ENCODE peak calls at places on chromosomes 5 and 9, in four cellular contexts. Q is hippocampal formation, F is activated B cell treated with CpG ODN at 0.5 μM for 24 hours, D is cardiac septum. E is an unnamed sample.

GRCh38 chr5:8908055-8908683 is 637.7 kb downstream of the SEMA5A start:
- DNase-seq in Q (no peak), F (no peak), D (no peak), E (peak; percentile 33)

GRCh38 chr9:35908484-35909125 is 685 bp upstream of the SPAAR start:
- DNase-seq in F (no peak), D (no peak), Q (no peak), E (no peak)

GRCh38 chr5:68681929-68682328 is 411.9 kb upstream of the SLC30A5 start:
- DNase-seq in Q (no peak), F (no peak), D (no peak), E (no peak)

GRCh38 chr5:34556514-34556782 is 99.7 kb upstream of the RAI14 start:
- DNase-seq in D (no peak), Q (no peak), F (no peak), E (no peak)

GRCh38 chr5:171585981-171586380 is 166.5 kb downstream of the FGF18 start:
- DNase-seq in D (no peak), Q (no peak), F (no peak), E (no peak)

GRCh38 chr5:106876665-106877194 is 794.0 kb downstream of the EFNA5 start:
- DNase-seq in Q (no peak), F (no peak), D (no peak), E (no peak)

GRCh38 chr9:105296889-105297288 is 52.4 kb downstream of the SLC44A1 start:
- DNase-seq in D (no peak), Q (peak; percentile 74), F (no peak), E (peak; percentile 98)

GRCh38 chr5:132221781-132222648 is 5.6 kb downstream of the P4HA2 start:
- DNase-seq in F (no peak), D (peak; percentile 41), Q (peak; percentile 42), E (peak; percentile 22)

GRCh38 chr5:55708732-55709131 is 3.4 kb downstream of the SLC38A9 start:
- DNase-seq in F (no peak), Q (no peak), D (no peak), E (peak; percentile 89)

GRCh38 chr9:82080265-82080664 is 91.7 kb downstream of the SPATA31D1 start:
- DNase-seq in D (no peak), Q (no peak), F (no peak), E (no peak)

GRCh38 chr5:94707359-94707758 is 88.9 kb downstream of the SLF1 start:
- DNase-seq in Q (no peak), F (no peak), D (no peak), E (no peak)

GRCh38 chr9:109242751-109243150 is 75.7 kb upstream of the FRRS1L start:
- DNase-seq in Q (no peak), D (no peak), F (no peak), E (no peak)

GRCh38 chr5:175749591-175749990 is 91.7 kb downstream of the HRH2 start:
- DNase-seq in Q (no peak), F (no peak), D (no peak), E (peak; percentile 25)

GRCh38 chr5:55062039-55062779 is 38.2 kb downstream of the GZMK start:
- DNase-seq in Q (no peak), D (no peak), F (no peak), E (no peak)

GRCh38 chr5:17212996-17213395 is 4.4 kb upstream of the BASP1 start:
- DNase-seq in F (no peak), Q (peak; percentile 23), D (no peak), E (no peak)

GRCh38 chr9:136078025-136078424 is 17.1 kb downstream of the NACC2 start:
- DNase-seq in F (no peak), D (no peak), Q (no peak), E (no peak)

GRCh38 chr9:91101598-91102168 is 260.0 kb downstream of the AUH start:
- DNase-seq in F (no peak), D (no peak), Q (no peak), E (no peak)

GRCh38 chr5:33806736-33807442 is 84.9 kb downstream of the ADAMTS12 start:
- DNase-seq in Q (no peak), D (no peak), F (no peak), E (peak; percentile 63)

GRCh38 chr5:36494756-36495637 is 111.4 kb upstream of the SLC1A3 start:
- DNase-seq in F (no peak), D (no peak), Q (peak; percentile 30), E (peak; percentile 47)

GRCh38 chr5:9562101-9562500 is 16.2 kb upstream of the SEMA5A start:
- DNase-seq in Q (no peak), D (no peak), F (no peak), E (peak; percentile 34)

GRCh38 chr9:13974891-13975290 is 339.1 kb downstream of the NFIB start:
- DNase-seq in F (no peak), Q (no peak), D (no peak), E (no peak)

GRCh38 chr9:121331992-121332685 is 37.9 kb downstream of the STOM start:
- DNase-seq in Q (no peak), D (no peak), F (no peak), E (no peak)

GRCh38 chr9:12933957-12934356 is 159.1 kb downstream of the LURAP1L start:
- DNase-seq in F (no peak), Q (no peak), D (no peak), E (peak; percentile 71)

GRCh38 chr5:160525471-160526261 is 104.0 kb downstream of the PTTG1 start:
- DNase-seq in F (no peak), D (no peak), Q (no peak), E (no peak)

GRCh38 chr9:93203713-93204469 is 20.0 kb downstream of the WNK2 start:
- DNase-seq in F (no peak), D (no peak), Q (no peak), E (no peak)